ENCODE peak calls at places on chromosomes 2 and 18, in seven cellular contexts. E, Y, J, V, W, H and R are unnamed samples.

GRCh38 chr2:183250472-183250871 is 126.2 kb downstream of the NUP35 start:
- DNase-seq in H (no peak), V (no peak), E (peak), J (no peak), W (no peak), Y (no peak), R (no peak)

GRCh38 chr2:112933261-112933660 is 22.3 kb downstream of the IL37 start:
- DNase-seq in J (no peak), H (no peak), W (no peak), E (no peak), Y (no peak), V (no peak), R (no peak)

GRCh38 chr2:36708119-36708741 is 11.7 kb downstream of the VIT start:
- DNase-seq in Y (no peak), H (no peak), W (no peak), V (peak), J (no peak), E (peak), R (no peak)

GRCh38 chr2:86453838-86454237 is 12.7 kb downstream of the KDM3A start:
- DNase-seq in J (no peak), W (no peak), V (no peak), H (no peak), E (no peak), Y (peak), R (no peak)

GRCh38 chr2:136319227-136319626 is 201.3 kb upstream of the CXCR4 start:
- DNase-seq in Y (no peak), H (no peak), V (no peak), J (no peak), W (no peak), E (no peak), R (no peak)

GRCh38 chr2:105959357-105959756 is 214.6 kb downstream of the NCK2 start:
- DNase-seq in E (no peak), Y (no peak), V (no peak), H (no peak), J (peak), W (no peak), R (no peak)

GRCh38 chr18:65968605-65969004 is 217.8 kb downstream of the CDH7 start:
- DNase-seq in J (no peak), E (no peak), Y (no peak), V (no peak), H (no peak), W (no peak), R (peak)

GRCh38 chr2:195326537-195326936 is 330.5 kb upstream of the SLC39A10 start:
- DNase-seq in E (no peak), W (no peak), V (no peak), J (no peak), Y (no peak), H (no peak), R (no peak)

GRCh38 chr18:44880170-44880569 is 199.5 kb downstream of the SETBP1 start:
- DNase-seq in J (no peak), Y (no peak), E (no peak), W (no peak), H (no peak), V (no peak), R (no peak)

GRCh38 chr2:182870227-182870626 is 3.8 kb upstream of the FRZB start:
- DNase-seq in Y (no peak), J (no peak), H (peak), E (peak), W (no peak), V (no peak), R (no peak)

GRCh38 chr2:157056200-157056676 is 201.3 kb upstream of the GALNT5 start:
- DNase-seq in Y (no peak), V (no peak), J (peak), H (no peak), E (peak), W (no peak), R (no peak)

GRCh38 chr2:45353879-45354278 is 257.2 kb downstream of the SRBD1 start:
- DNase-seq in Y (no peak), E (peak), V (no peak), J (peak), H (no peak), W (no peak), R (peak)

GRCh38 chr2:65452150-65452895 is 19.9 kb upstream of the SPRED2 start:
- DNase-seq in H (no peak), J (no peak), W (no peak), V (no peak), Y (no peak), E (no peak), R (no peak)

GRCh38 chr2:98948956-98949739 is 13.1 kb upstream of the CRACDL start:
- DNase-seq in Y (no peak), E (no peak), J (no peak), W (no peak), H (no peak), V (no peak), R (no peak)

GRCh38 chr2:148263890-148264289 is 243.0 kb downstream of the MBD5 start:
- DNase-seq in W (no peak), J (no peak), Y (no peak), V (no peak), H (no peak), E (no peak), R (no peak)

GRCh38 chr2:136008205-136008865 is 22.9 kb upstream of the DARS1 start:
- DNase-seq in J (peak), Y (no peak), W (peak), V (no peak), E (no peak), H (no peak), R (no peak)

GRCh38 chr2:119491776-119492525 is 32.3 kb downstream of the SCTR start:
- DNase-seq in W (no peak), Y (no peak), J (peak), E (peak), V (no peak), H (no peak), R (peak)

GRCh38 chr2:107584577-107584976 is 242.1 kb upstream of the RGPD4 start:
- DNase-seq in H (no peak), E (no peak), V (no peak), W (no peak), Y (no peak), J (no peak), R (no peak)

GRCh38 chr2:883260-884026 is 67.2 kb upstream of the SNTG2 start:
- DNase-seq in W (no peak), J (no peak), Y (no peak), V (no peak), H (no peak), E (no peak), R (no peak)